ENCODE peak calls at places on chromosome 1, in five cellular contexts. Z is right cardiac atrium; K is foreskin keratinocyte; T is T-cell; J is activated CD4-positive, alpha-beta T cell treated with anti-CD3 and anti-CD28 coated beads for 36 hours. R is an unnamed sample.
A peak's percentile ranks its signal among the peaks of the same experiment; 100 is the strongest.

GRCh38 chr1:246104927-246105326 is 402.2 kb downstream of the SMYD3 start:
- ATAC-seq in Z (no peak), K (peak; percentile 69), T (no peak), J (no peak), R (no peak)

GRCh38 chr1:43831866-43832654 is 101.5 kb upstream of the ARTN start:
- ATAC-seq in Z (no peak), K (no peak), T (no peak), J (peak; percentile 73), R (peak; percentile 45)

GRCh38 chr1:47683402-47683801 is 245.6 kb downstream of the FOXD2 start:
- ATAC-seq in Z (no peak), K (no peak), T (no peak), J (no peak), R (no peak)

GRCh38 chr1:94755675-94756074 is 64.5 kb upstream of the SLC44A3 start:
- ATAC-seq in Z (peak; percentile 17), K (no peak), T (peak; percentile 23), J (no peak), R (peak; percentile 26)

GRCh38 chr1:25020851-25021585 is 90.9 kb upstream of the RUNX3 start:
- ATAC-seq in Z (no peak), K (no peak), T (no peak), J (no peak), R (no peak)

GRCh38 chr1:221069178-221069903 is 190.1 kb downstream of the HLX start:
- ATAC-seq in Z (no peak), K (no peak), T (no peak), J (peak; percentile 79), R (peak; percentile 32)

GRCh38 chr1:230067441-230067870 is 418 bp downstream of the GALNT2 start:
- ATAC-seq in Z (peak; percentile 40), K (peak; percentile 35), T (peak; percentile 21), J (peak; percentile 18), R (peak; percentile 36)

GRCh38 chr1:22884806-22885559 is 87.7 kb downstream of the LACTBL1 start:
- ATAC-seq in Z (no peak), K (no peak), T (peak; percentile 40), J (peak; percentile 39), R (no peak)

GRCh38 chr1:192439373-192440025 is 122.7 kb downstream of the RGS21 start:
- ATAC-seq in Z (no peak), K (peak; percentile 99), T (no peak), J (peak; percentile 63), R (no peak)

GRCh38 chr1:172449012-172449584 is 5.2 kb upstream of the PIGC start:
- ATAC-seq in Z (no peak), K (peak; percentile 59), T (no peak), J (peak; percentile 24), R (peak; percentile 88)

GRCh38 chr1:54377040-54377691 is 29.0 kb downstream of the SSBP3 start:
- ATAC-seq in Z (no peak), K (no peak), T (no peak), J (peak; percentile 13), R (no peak)

GRCh38 chr1:70487910-70488665 is 77.0 kb downstream of the CTH start:
- ATAC-seq in Z (peak; percentile 24), K (peak; percentile 22), T (no peak), J (peak; percentile 66), R (peak; percentile 55)

GRCh38 chr1:206895837-206896242 is 1.4 kb upstream of the IL24 start:
- ATAC-seq in Z (no peak), K (peak; percentile 13), T (no peak), J (no peak), R (no peak)

GRCh38 chr1:168345939-168346338 is 65.3 kb downstream of the TBX19 start:
- ATAC-seq in Z (no peak), K (no peak), T (no peak), J (no peak), R (no peak)

GRCh38 chr1:85144351-85144750 is 56.5 kb downstream of the SYDE2 start:
- ATAC-seq in Z (no peak), K (no peak), T (no peak), J (no peak), R (no peak)

GRCh38 chr1:57367945-57368344 is 55.9 kb downstream of the DAB1 start:
- ATAC-seq in Z (no peak), K (no peak), T (no peak), J (no peak), R (no peak)

GRCh38 chr1:9573723-9574122 is 15.0 kb upstream of the TMEM201 start:
- ATAC-seq in Z (peak; percentile 49), K (no peak), T (no peak), J (no peak), R (no peak)

GRCh38 chr1:41794031-41794430 is 124.7 kb downstream of the HIVEP3 start:
- ATAC-seq in Z (no peak), K (no peak), T (no peak), J (peak; percentile 17), R (no peak)

GRCh38 chr1:163093579-163093978 is 24.4 kb downstream of the RGS4 start:
- ATAC-seq in Z (no peak), K (no peak), T (no peak), J (no peak), R (no peak)

GRCh38 chr1:44212355-44213221 is 683 bp upstream of the DMAP1 start:
- ATAC-seq in Z (no peak), K (no peak), T (no peak), J (peak; percentile 58), R (peak; percentile 50)

R was measured in esophagus mucosa.